ENCODE peak calls at places on chromosomes 13 and 19, in seven cellular contexts. K is fibroblast of lung; O is T-helper 1 cell; J is activated naive CD8-positive, alpha-beta T cell treated with anti-CD3 and anti-CD28 coated beads, Interleukin-2, amount 50 U/mL, for 24 hours; P is GM20000; I is cardiac muscle cell; S is effector CD4-positive, alpha-beta T cell. Y is an unnamed sample.
A peak's percentile ranks its signal among the peaks of the same experiment; 100 is the strongest.

GRCh38 chr19:55809381-55810058 is 22.3 kb downstream of the NLRP11 start:
- DNase-seq in O (no peak), P (peak; percentile 55), K (peak; percentile 5), S (no peak), J (peak; percentile 40), I (peak; percentile 48), Y (peak; percentile 22)

GRCh38 chr13:24150613-24151012 is 9.9 kb upstream of the SPATA13 start:
- DNase-seq in S (no peak), P (no peak), J (no peak), O (no peak), I (no peak), K (no peak), Y (no peak)

GRCh38 chr19:18700501-18701249 is 17.2 kb downstream of the CRTC1 start:
- DNase-seq in S (peak; percentile 64), O (peak; percentile 45), P (peak; percentile 84), J (peak; percentile 66), K (peak; percentile 44), I (peak; percentile 53), Y (peak; percentile 92)

GRCh38 chr19:19463348-19464117 is 51.8 kb downstream of the TSSK6 start:
- DNase-seq in S (no peak), I (peak; percentile 68), K (peak; percentile 82), O (no peak), J (no peak), P (no peak), Y (peak; percentile 83)

GRCh38 chr13:61935710-61936109 is 520.1 kb upstream of the PCDH20 start:
- DNase-seq in P (no peak), S (no peak), K (no peak), J (no peak), O (no peak), I (no peak), Y (no peak)

GRCh38 chr13:44296856-44297255 is 76.8 kb upstream of the SERP2 start:
- DNase-seq in S (no peak), O (no peak), J (no peak), K (no peak), P (no peak), I (no peak), Y (no peak)

GRCh38 chr13:62119739-62120700 is 704.4 kb upstream of the PCDH20 start:
- DNase-seq in P (peak; percentile 13), S (no peak), J (no peak), I (peak; percentile 7), O (no peak), K (peak; percentile 47), Y (no peak)

GRCh38 chr19:16668176-16668575 is 7.2 kb downstream of the TMEM38A start:
- DNase-seq in I (no peak), J (no peak), S (no peak), K (no peak), O (no peak), P (no peak), Y (no peak)

GRCh38 chr13:51769455-51770127 is 34.4 kb downstream of the DHRS12 start:
- DNase-seq in S (no peak), J (no peak), K (no peak), P (no peak), I (peak; percentile 48), O (no peak), Y (no peak)

GRCh38 chr19:50413531-50413930 is 5.2 kb upstream of the SPIB start:
- DNase-seq in O (no peak), I (no peak), J (no peak), S (no peak), P (no peak), K (no peak), Y (no peak)

GRCh38 chr19:6802336-6803035 is 30.0 kb downstream of the VAV1 start:
- DNase-seq in O (peak; percentile 45), P (peak; percentile 65), J (peak; percentile 83), K (no peak), S (peak; percentile 64), I (peak; percentile 23), Y (no peak)

GRCh38 chr13:51844862-51845573 is at the start of gene TMEM272:
- DNase-seq in J (peak; percentile 78), O (no peak), K (peak; percentile 30), I (peak; percentile 60), P (peak; percentile 63), S (peak; percentile 27), Y (peak; percentile 44)

GRCh38 chr19:32224371-32225244 is 120.8 kb upstream of the ZNF507 start:
- DNase-seq in P (peak; percentile 85), S (peak; percentile 35), I (peak; percentile 58), O (no peak), J (peak; percentile 80), K (peak; percentile 42), Y (peak; percentile 69)

GRCh38 chr13:40130871-40131636 is 475.6 kb downstream of the COG6 start:
- DNase-seq in K (peak; percentile 68), I (peak; percentile 53), J (no peak), O (no peak), S (no peak), P (no peak), Y (no peak)

GRCh38 chr19:34448191-34448590 is 20.0 kb downstream of the UBA2 start:
- DNase-seq in P (no peak), O (no peak), I (no peak), S (no peak), K (no peak), J (no peak), Y (no peak)

GRCh38 chr19:1136201-1136600 is 32.4 kb downstream of the GPX4 start:
- DNase-seq in J (no peak), S (no peak), P (peak; percentile 81), O (no peak), K (no peak), I (no peak), Y (no peak)

GRCh38 chr19:58558066-58558622 is at the start of gene UBE2M:
- DNase-seq in P (no peak), I (no peak), J (no peak), O (peak; percentile 46), K (no peak), S (peak; percentile 60), Y (no peak)

GRCh38 chr19:39539165-39539518 is 819 bp downstream of the EID2 start:
- DNase-seq in S (no peak), O (no peak), J (no peak), P (no peak), I (no peak), K (no peak), Y (no peak)

GRCh38 chr13:37202264-37202663 is 96.8 kb upstream of the CSNK1A1L start:
- DNase-seq in I (no peak), O (no peak), K (peak; percentile 5), J (no peak), S (no peak), P (no peak), Y (no peak)

GRCh38 chr13:113013878-113014751 is 45.1 kb downstream of the MCF2L start:
- DNase-seq in O (no peak), J (no peak), K (no peak), S (no peak), I (no peak), P (no peak), Y (no peak)

GRCh38 chr13:62387642-62388041 is 972.0 kb upstream of the PCDH20 start:
- DNase-seq in S (no peak), K (peak; percentile 64), J (no peak), I (peak; percentile 2), P (no peak), O (no peak), Y (no peak)

GRCh38 chr13:36806102-36806501 is 12.9 kb upstream of the RFXAP start:
- DNase-seq in O (no peak), P (no peak), S (no peak), K (no peak), I (no peak), J (no peak), Y (no peak)

GRCh38 chr19:55344444-55344843 is 4.8 kb downstream of the KMT5C start:
- DNase-seq in I (no peak), S (no peak), O (no peak), P (no peak), J (no peak), K (no peak), Y (no peak)

GRCh38 chr13:44040070-44040753 is 160.5 kb downstream of the LACC1 start:
- DNase-seq in J (no peak), I (peak; percentile 60), K (peak; percentile 75), O (no peak), P (no peak), S (no peak), Y (no peak)

GRCh38 chr13:40058757-40059236 is 403.3 kb downstream of the COG6 start:
- DNase-seq in J (no peak), O (no peak), I (peak; percentile 58), P (peak; percentile 22), K (peak; percentile 77), S (no peak), Y (no peak)

GRCh38 chr13:53301449-53301848 is 272.8 kb downstream of the OLFM4 start:
- DNase-seq in O (no peak), J (no peak), S (no peak), P (no peak), I (no peak), K (no peak), Y (no peak)

GRCh38 chr13:107020393-107020792 is 452.5 kb upstream of the ARGLU1 start:
- DNase-seq in O (no peak), I (no peak), J (no peak), K (no peak), P (no peak), S (no peak), Y (no peak)

GRCh38 chr13:94120878-94121277 is 358.6 kb downstream of the DCT start:
- DNase-seq in K (no peak), I (no peak), O (no peak), J (no peak), P (no peak), S (no peak), Y (no peak)

GRCh38 chr19:7366701-7367420 is 18.1 kb downstream of the ARHGEF18 start:
- DNase-seq in K (peak; percentile 49), S (no peak), I (peak; percentile 59), P (peak; percentile 67), J (peak; percentile 25), O (no peak), Y (no peak)

GRCh38 chr13:44299544-44299943 is 74.1 kb upstream of the SERP2 start:
- DNase-seq in S (no peak), I (no peak), J (no peak), O (no peak), K (no peak), P (no peak), Y (no peak)

GRCh38 chr13:80239116-80239515 is 101.8 kb downstream of the SPRY2 start:
- DNase-seq in S (no peak), K (no peak), J (no peak), P (no peak), O (no peak), I (no peak), Y (no peak)

GRCh38 chr19:28497137-28497536 is 715.8 kb downstream of the UQCRFS1 start:
- DNase-seq in J (no peak), I (peak; percentile 29), P (no peak), S (no peak), O (no peak), K (no peak), Y (no peak)

GRCh38 chr13:113536461-113537110 is 46.1 kb upstream of the DCUN1D2 start:
- DNase-seq in P (peak; percentile 6), K (no peak), I (no peak), S (no peak), J (no peak), O (no peak), Y (no peak)

GRCh38 chr19:16369306-16369663 is 44.7 kb downstream of the KLF2 start:
- DNase-seq in J (no peak), O (no peak), I (no peak), S (no peak), K (no peak), P (no peak), Y (no peak)

GRCh38 chr13:98571955-98572662 is 4.8 kb downstream of the STK24 start:
- DNase-seq in P (no peak), I (no peak), K (peak; percentile 66), O (no peak), J (no peak), S (no peak), Y (no peak)

GRCh38 chr13:53197424-53197823 is 168.8 kb downstream of the OLFM4 start:
- DNase-seq in I (no peak), O (no peak), S (no peak), P (no peak), J (no peak), K (no peak), Y (no peak)

GRCh38 chr13:79936368-79937136 is 404.4 kb downstream of the SPRY2 start:
- DNase-seq in J (no peak), I (peak; percentile 98), P (no peak), S (no peak), K (peak; percentile 98), O (no peak), Y (peak; percentile 66)

Y was measured in hepatic stellate cell.